ENCODE peak calls at places on chromosomes 12 and 14, in four cellular contexts. One of them, this sample, is unnamed.

GRCh38 chr14:49463146-49463545 is 123.0 kb downstream of the RPS29 start:
- DNase-seq in uterus: no peak
- DNase-seq in lower leg skin: no peak
- DNase-seq in heart left ventricle: no peak
- DNase-seq in this sample: no peak

GRCh38 chr14:64983439-64984310 is 3.0 kb upstream of the FNTB start:
- DNase-seq in uterus: no peak
- DNase-seq in lower leg skin: no peak
- DNase-seq in heart left ventricle: no peak
- DNase-seq in this sample: no peak

GRCh38 chr14:67413806-67414769 is 2.1 kb upstream of the PLEK2 start:
- DNase-seq in uterus: no peak
- DNase-seq in lower leg skin: no peak
- DNase-seq in heart left ventricle: no peak
- DNase-seq in this sample: no peak

GRCh38 chr14:104724981-104725771 is 1.1 kb downstream of the ADSS1 start:
- DNase-seq in uterus: no peak
- DNase-seq in lower leg skin: no peak
- DNase-seq in heart left ventricle: peak
- DNase-seq in this sample: peak

GRCh38 chr12:52797529-52797894 is 1.6 kb upstream of the KRT3 start:
- DNase-seq in uterus: no peak
- DNase-seq in lower leg skin: no peak
- DNase-seq in heart left ventricle: no peak
- DNase-seq in this sample: no peak

GRCh38 chr12:6767592-6768384 is 1.6 kb downstream of the PTMS start:
- DNase-seq in uterus: no peak
- DNase-seq in lower leg skin: no peak
- DNase-seq in heart left ventricle: no peak
- DNase-seq in this sample: peak

GRCh38 chr12:54411398-54412241 is 7.4 kb downstream of the ITGA5 start:
- DNase-seq in uterus: no peak
- DNase-seq in lower leg skin: peak
- DNase-seq in heart left ventricle: peak
- DNase-seq in this sample: no peak

GRCh38 chr14:58298880-58299664 is 717 bp downstream of the ARID4A start:
- DNase-seq in uterus: peak
- DNase-seq in lower leg skin: peak
- DNase-seq in heart left ventricle: peak
- DNase-seq in this sample: peak

GRCh38 chr14:84065811-84066210 is 1464.1 kb upstream of the FLRT2 start:
- DNase-seq in uterus: no peak
- DNase-seq in lower leg skin: no peak
- DNase-seq in heart left ventricle: no peak
- DNase-seq in this sample: no peak

GRCh38 chr14:96058606-96059200 is 19.5 kb downstream of the C14orf132 start:
- DNase-seq in uterus: no peak
- DNase-seq in lower leg skin: no peak
- DNase-seq in heart left ventricle: no peak
- DNase-seq in this sample: no peak

GRCh38 chr12:97283297-97283696 is 179.3 kb upstream of the RMST start:
- DNase-seq in uterus: no peak
- DNase-seq in lower leg skin: no peak
- DNase-seq in heart left ventricle: no peak
- DNase-seq in this sample: no peak

GRCh38 chr12:97292588-97292987 is 170.0 kb upstream of the RMST start:
- DNase-seq in uterus: no peak
- DNase-seq in lower leg skin: no peak
- DNase-seq in heart left ventricle: no peak
- DNase-seq in this sample: no peak

GRCh38 chr12:97288526-97288925 is 174.1 kb upstream of the RMST start:
- DNase-seq in uterus: no peak
- DNase-seq in lower leg skin: no peak
- DNase-seq in heart left ventricle: no peak
- DNase-seq in this sample: no peak
- H3K4me3 ChIP-seq in uterus: no peak
- H3K4me3 ChIP-seq in lower leg skin: no peak
- H3K4me3 ChIP-seq in heart left ventricle: no peak
- H3K4me3 ChIP-seq in this sample: no peak

DNA sequence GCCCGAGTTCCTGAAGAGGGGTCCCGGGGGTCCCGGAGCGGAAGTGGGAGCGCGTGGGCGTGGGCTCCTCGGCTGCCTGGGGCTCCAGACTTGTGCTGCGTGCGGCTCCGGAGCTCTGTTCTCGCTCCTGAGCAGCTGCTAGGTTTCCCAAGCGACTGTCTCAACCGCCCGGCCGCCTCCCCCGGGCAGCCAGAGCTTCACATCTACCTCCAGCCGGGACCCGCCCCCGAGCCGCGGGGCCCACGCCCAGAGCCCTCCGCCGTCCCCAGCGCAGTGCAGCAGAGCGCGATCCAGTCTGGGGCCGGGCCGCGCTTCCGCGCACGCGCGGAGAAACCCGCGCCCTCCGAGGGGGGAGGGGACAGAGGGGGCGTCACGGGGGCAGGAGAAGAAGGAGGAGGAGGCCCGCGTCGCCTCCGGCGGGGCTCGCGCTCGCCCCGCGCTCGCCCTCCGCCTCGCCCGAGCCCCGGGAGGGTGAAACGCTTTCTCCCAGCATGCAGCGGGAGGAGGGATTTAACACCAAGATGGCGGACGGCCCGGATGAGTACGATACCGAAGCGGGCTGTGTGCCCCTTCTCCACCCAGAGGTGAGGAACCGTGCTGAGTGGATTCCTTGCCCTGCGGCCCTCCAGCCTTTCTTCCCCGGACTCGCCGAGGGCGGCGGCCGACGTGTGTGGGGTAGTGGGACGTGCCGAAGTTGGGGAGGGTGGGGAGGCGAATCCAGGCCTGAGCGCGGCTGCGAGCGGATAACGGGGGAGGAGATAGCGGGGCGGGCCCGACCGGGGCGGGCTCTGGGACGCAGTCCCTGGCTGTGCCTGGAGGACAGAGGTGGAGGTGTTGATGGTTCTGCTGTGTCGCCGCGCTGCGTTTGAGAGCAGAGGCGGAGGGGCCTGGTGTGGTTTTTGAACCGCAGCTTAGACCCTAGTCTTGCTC is at the start of gene ZDHHC17:
- DNase-seq in uterus: peak
- DNase-seq in lower leg skin: peak
- DNase-seq in heart left ventricle: peak
- DNase-seq in this sample: peak
- TF ChIP-seq CTCF in uterus: no peak
- TF ChIP-seq CTCF in lower leg skin: no peak
- TF ChIP-seq CTCF in heart left ventricle: no peak
- TF ChIP-seq CTCF in this sample: no peak

GRCh38 chr14:54425537-54426274 is 15.5 kb downstream of the CNIH1 start:
- DNase-seq in uterus: no peak
- DNase-seq in lower leg skin: no peak
- DNase-seq in heart left ventricle: no peak
- DNase-seq in this sample: no peak
- TF ChIP-seq POLR2A in uterus: no peak
- TF ChIP-seq POLR2A in lower leg skin: no peak
- TF ChIP-seq POLR2A in heart left ventricle: no peak
- TF ChIP-seq POLR2A in this sample: no peak

GRCh38 chr12:106302401-106303201 is at the start of gene TCP11L2:
- DNase-seq in uterus: peak
- DNase-seq in lower leg skin: peak
- DNase-seq in heart left ventricle: peak
- DNase-seq in this sample: peak
- H3K4me3 ChIP-seq in uterus: peak
- H3K4me3 ChIP-seq in lower leg skin: peak
- H3K4me3 ChIP-seq in heart left ventricle: peak
- H3K4me3 ChIP-seq in this sample: peak